ENCODE peak calls at places on chromosomes 11 and 22, in eight cellular contexts. C is HS-5; A is AG04450; X is amygdala; O is AG09319; R is activated effector memory CD4-positive, alpha-beta T cell treated with Interleukin-2 at 50 U/mL for 16 hours; I is body of pancreas; D is IMR-90. M is an unnamed sample.

GRCh38 chr22:49964493-49965290 is 4.1 kb downstream of the PIM3 start:
- DNase-seq in C (no peak), A (no peak), X (no peak), O (no peak), R (no peak), I (no peak), D (no peak), M (no peak)

GRCh38 chr11:27116684-27117083 is 76.1 kb downstream of the BBOX1 start:
- DNase-seq in C (no peak), A (no peak), X (no peak), O (no peak), R (no peak), I (no peak), D (no peak), M (no peak)

GRCh38 chr11:125257185-125257584 is 92.6 kb downstream of the PKNOX2 start:
- DNase-seq in C (no peak), A (no peak), X (no peak), O (no peak), R (no peak), I (no peak), D (no peak), M (no peak)

GRCh38 chr11:76838422-76839068 is 22.2 kb upstream of the ACER3 start:
- DNase-seq in C (no peak), A (no peak), X (no peak), O (no peak), R (no peak), I (no peak), D (no peak), M (no peak)

GRCh38 chr11:134049303-134049702 is 19.6 kb upstream of the JAM3 start:
- DNase-seq in C (no peak), A (no peak), X (no peak), O (no peak), R (no peak), I (no peak), D (no peak), M (no peak)

GRCh38 chr11:76074178-76075112 is 131.9 kb downstream of the WNT11 start:
- DNase-seq in C (peak), A (no peak), X (no peak), O (peak), R (no peak), I (no peak), D (peak), M (no peak)

GRCh38 chr11:47797633-47798032 is 30.5 kb upstream of the FNBP4 start:
- DNase-seq in C (peak), A (peak), X (no peak), O (no peak), R (no peak), I (no peak), D (peak), M (no peak)

GRCh38 chr11:11748706-11749365 is 92.9 kb upstream of the USP47 start:
- DNase-seq in C (peak), A (no peak), X (no peak), O (no peak), R (no peak), I (no peak), D (peak), M (no peak)

GRCh38 chr22:40212126-40212525 is 34.4 kb downstream of the TNRC6B start:
- DNase-seq in C (no peak), A (no peak), X (no peak), O (no peak), R (no peak), I (peak), D (no peak), M (no peak)

GRCh38 chr11:794766-795637 is 3.1 kb downstream of the SLC25A22 start:
- DNase-seq in C (no peak), A (no peak), X (no peak), O (no peak), R (no peak), I (peak), D (no peak), M (no peak)

GRCh38 chr11:95230054-95231034 is 658 bp downstream of the SESN3 start:
- DNase-seq in C (no peak), A (no peak), X (peak), O (no peak), R (peak), I (peak), D (no peak), M (no peak)

GRCh38 chr11:74546752-74547151 is 45.6 kb upstream of the POLD3 start:
- DNase-seq in C (no peak), A (no peak), X (no peak), O (no peak), R (no peak), I (no peak), D (no peak), M (no peak)

GRCh38 chr22:20206709-20207215 is 55.9 kb upstream of the CCDC188 start:
- DNase-seq in C (peak), A (no peak), X (no peak), O (no peak), R (no peak), I (peak), D (peak), M (no peak)

GRCh38 chr11:70549386-70549785 is 151.1 kb downstream of the CTTN start:
- DNase-seq in C (no peak), A (no peak), X (no peak), O (no peak), R (no peak), I (no peak), D (no peak), M (no peak)

GRCh38 chr11:117510646-117511045 is 183.0 kb downstream of the CEP164 start:
- DNase-seq in C (no peak), A (no peak), X (no peak), O (no peak), R (no peak), I (no peak), D (no peak), M (no peak)

GRCh38 chr11:104323841-104324240 is 159.9 kb upstream of the PDGFD start:
- DNase-seq in C (no peak), A (no peak), X (no peak), O (no peak), R (no peak), I (no peak), D (no peak), M (no peak)

GRCh38 chr11:121722431-121723256 is 269.9 kb upstream of the SORL1-AS1 start:
- DNase-seq in C (peak), A (peak), X (peak), O (peak), R (no peak), I (peak), D (peak), M (peak)

GRCh38 chr11:116649268-116649667 is 123.5 kb downstream of the BUD13 start:
- DNase-seq in C (no peak), A (no peak), X (no peak), O (no peak), R (no peak), I (no peak), D (no peak), M (no peak)

GRCh38 chr11:95924414-95924760 is 480 bp upstream of the MTMR2 start:
- DNase-seq in C (no peak), A (no peak), X (no peak), O (no peak), R (no peak), I (no peak), D (peak), M (no peak)

GRCh38 chr22:21074092-21074715 is 28.5 kb downstream of the LRRC74B start:
- DNase-seq in C (peak), A (no peak), X (no peak), O (peak), R (no peak), I (no peak), D (peak), M (no peak)